ENCODE peak calls at places on chromosomes 16 and 17, in five cellular contexts. One of them, this sample, is unnamed.
A peak's percentile ranks its signal among the peaks of the same experiment; 100 is the strongest.

GRCh38 chr16:26578748-26579147 is 488.0 kb upstream of the C16orf82 start:
- DNase-seq in Peyer's patch: no peak
- DNase-seq in SHP77 treated with DMSO at 0.1 percent for 48 hours: no peak
- DNase-seq in activated CD8-positive, alpha-beta T cell treated with anti-CD3 and anti-CD28 coated beads for 36 hours: no peak
- DNase-seq in Right ventricle myocardium superior: no peak
- DNase-seq in this sample: no peak

GRCh38 chr16:25064967-25065366 is 46.6 kb upstream of the LCMT1 start:
- DNase-seq in Right ventricle myocardium superior: no peak
- DNase-seq in activated CD8-positive, alpha-beta T cell treated with anti-CD3 and anti-CD28 coated beads for 36 hours: no peak
- DNase-seq in Peyer's patch: no peak
- DNase-seq in SHP77 treated with DMSO at 0.1 percent for 48 hours: no peak
- DNase-seq in this sample: no peak

GRCh38 chr16:56275076-56275475 is 83.8 kb downstream of the GNAO1 start:
- DNase-seq in activated CD8-positive, alpha-beta T cell treated with anti-CD3 and anti-CD28 coated beads for 36 hours: no peak
- DNase-seq in Peyer's patch: no peak
- DNase-seq in Right ventricle myocardium superior: no peak
- DNase-seq in SHP77 treated with DMSO at 0.1 percent for 48 hours: no peak
- DNase-seq in this sample: no peak

GRCh38 chr17:20948984-20949777 is 93.6 kb downstream of the USP22 start:
- DNase-seq in activated CD8-positive, alpha-beta T cell treated with anti-CD3 and anti-CD28 coated beads for 36 hours: peak; percentile 19
- DNase-seq in Peyer's patch: no peak
- DNase-seq in Right ventricle myocardium superior: no peak
- DNase-seq in SHP77 treated with DMSO at 0.1 percent for 48 hours: no peak
- DNase-seq in this sample: no peak

GRCh38 chr17:9924735-9925191 is 19.7 kb upstream of the RCVRN start:
- DNase-seq in SHP77 treated with DMSO at 0.1 percent for 48 hours: peak; percentile 30
- DNase-seq in activated CD8-positive, alpha-beta T cell treated with anti-CD3 and anti-CD28 coated beads for 36 hours: no peak
- DNase-seq in Right ventricle myocardium superior: peak; percentile 36
- DNase-seq in Peyer's patch: no peak
- DNase-seq in this sample: peak; percentile 50

GRCh38 chr17:36752096-36752888 is 150.9 kb downstream of the MRM1 start:
- DNase-seq in activated CD8-positive, alpha-beta T cell treated with anti-CD3 and anti-CD28 coated beads for 36 hours: no peak
- DNase-seq in Peyer's patch: no peak
- DNase-seq in SHP77 treated with DMSO at 0.1 percent for 48 hours: no peak
- DNase-seq in Right ventricle myocardium superior: no peak
- DNase-seq in this sample: no peak

GRCh38 chr17:64661981-64662773 is at the start of gene SMURF2:
- DNase-seq in Peyer's patch: peak; percentile 86
- DNase-seq in Right ventricle myocardium superior: peak; percentile 88
- DNase-seq in SHP77 treated with DMSO at 0.1 percent for 48 hours: no peak
- DNase-seq in activated CD8-positive, alpha-beta T cell treated with anti-CD3 and anti-CD28 coated beads for 36 hours: peak; percentile 81
- DNase-seq in this sample: no peak

GRCh38 chr17:29617481-29618271 is 5.0 kb downstream of the CORO6 start:
- DNase-seq in Right ventricle myocardium superior: peak; percentile 90
- DNase-seq in activated CD8-positive, alpha-beta T cell treated with anti-CD3 and anti-CD28 coated beads for 36 hours: peak; percentile 92
- DNase-seq in SHP77 treated with DMSO at 0.1 percent for 48 hours: no peak
- DNase-seq in Peyer's patch: peak; percentile 84
- DNase-seq in this sample: no peak

GRCh38 chr17:10069301-10069700 is 129.1 kb downstream of the GAS7 start:
- DNase-seq in SHP77 treated with DMSO at 0.1 percent for 48 hours: no peak
- DNase-seq in activated CD8-positive, alpha-beta T cell treated with anti-CD3 and anti-CD28 coated beads for 36 hours: no peak
- DNase-seq in Right ventricle myocardium superior: peak; percentile 65
- DNase-seq in Peyer's patch: no peak
- DNase-seq in this sample: no peak

GRCh38 chr16:17532338-17532995 is 61.7 kb upstream of the XYLT1 start:
- DNase-seq in Right ventricle myocardium superior: no peak
- DNase-seq in SHP77 treated with DMSO at 0.1 percent for 48 hours: no peak
- DNase-seq in activated CD8-positive, alpha-beta T cell treated with anti-CD3 and anti-CD28 coated beads for 36 hours: no peak
- DNase-seq in Peyer's patch: no peak
- DNase-seq in this sample: no peak

GRCh38 chr17:55705847-55706246 is 16.8 kb downstream of the TMEM100 start:
- DNase-seq in SHP77 treated with DMSO at 0.1 percent for 48 hours: no peak
- DNase-seq in Peyer's patch: no peak
- DNase-seq in activated CD8-positive, alpha-beta T cell treated with anti-CD3 and anti-CD28 coated beads for 36 hours: no peak
- DNase-seq in Right ventricle myocardium superior: no peak
- DNase-seq in this sample: no peak

GRCh38 chr17:61054430-61054829 is 345.2 kb upstream of the TBX2 start:
- DNase-seq in Right ventricle myocardium superior: no peak
- DNase-seq in Peyer's patch: no peak
- DNase-seq in activated CD8-positive, alpha-beta T cell treated with anti-CD3 and anti-CD28 coated beads for 36 hours: no peak
- DNase-seq in SHP77 treated with DMSO at 0.1 percent for 48 hours: no peak
- DNase-seq in this sample: no peak

GRCh38 chr16:17306745-17307144 is 164.0 kb downstream of the XYLT1 start:
- DNase-seq in SHP77 treated with DMSO at 0.1 percent for 48 hours: no peak
- DNase-seq in activated CD8-positive, alpha-beta T cell treated with anti-CD3 and anti-CD28 coated beads for 36 hours: no peak
- DNase-seq in Right ventricle myocardium superior: no peak
- DNase-seq in Peyer's patch: no peak
- DNase-seq in this sample: no peak

GRCh38 chr17:54992797-54993639 is 24.5 kb downstream of the STXBP4 start:
- DNase-seq in SHP77 treated with DMSO at 0.1 percent for 48 hours: peak; percentile 65
- DNase-seq in activated CD8-positive, alpha-beta T cell treated with anti-CD3 and anti-CD28 coated beads for 36 hours: no peak
- DNase-seq in Right ventricle myocardium superior: no peak
- DNase-seq in Peyer's patch: no peak
- DNase-seq in this sample: no peak